ENCODE peak calls at places on chromosomes 16 and 17, in six cellular contexts. Y is HepG2, D is K562, S is endothelial cell of umbilical vein, K is A549, H is GM12878. L is an unnamed sample.

GRCh38 chr17:28113269-28113668 is 70.8 kb downstream of the NLK start:
- DNase-seq in Y (no peak), D (no peak), S (no peak), K (no peak), H (no peak), L (no peak)

GRCh38 chr16:82156761-82157654 is 13.0 kb downstream of the MPHOSPH6 start:
- DNase-seq in Y (no peak), D (no peak), S (no peak), K (no peak), H (no peak), L (no peak)

GRCh38 chr17:1894753-1895339 is 65.0 kb downstream of the RPA1 start:
- DNase-seq in Y (no peak), D (peak), S (no peak), K (no peak), H (no peak), L (no peak)

GRCh38 chr16:30406911-30407793 is at the start of gene ZNF771:
- DNase-seq in Y (peak), D (peak), S (peak), K (peak), H (no peak), L (peak)

GRCh38 chr16:2179107-2179501 is 17.3 kb downstream of the CASKIN1 start:
- DNase-seq in Y (no peak), D (no peak), S (no peak), K (no peak), H (no peak), L (no peak)

GRCh38 chr17:80622170-80622466 is 77.5 kb downstream of the RPTOR start:
- DNase-seq in Y (no peak), D (no peak), S (no peak), K (no peak), H (no peak), L (no peak)

GRCh38 chr16:9820481-9821246 is 361.6 kb downstream of the GRIN2A start:
- DNase-seq in Y (no peak), D (no peak), S (no peak), K (no peak), H (no peak), L (no peak)

GRCh38 chr17:81298991-81299733 is 4.1 kb upstream of the SLC38A10 start:
- DNase-seq in Y (no peak), D (no peak), S (no peak), K (no peak), H (no peak), L (no peak)

GRCh38 chr16:30063893-30064745 is 1.4 kb upstream of the ALDOA start:
- DNase-seq in Y (peak), D (peak), S (peak), K (peak), H (peak), L (peak)

GRCh38 chr16:89536886-89537548 is 23.5 kb upstream of the RPL13 start:
- DNase-seq in Y (no peak), D (no peak), S (no peak), K (no peak), H (no peak), L (no peak)

GRCh38 chr16:720507-720989 is 398 bp upstream of the ANTKMT start:
- DNase-seq in Y (no peak), D (peak), S (peak), K (peak), H (no peak), L (peak)

GRCh38 chr17:74430706-74431567 is 951 bp upstream of the GPRC5C start:
- DNase-seq in Y (peak), D (peak), S (no peak), K (peak), H (peak), L (peak)

GRCh38 chr16:12356622-12357365 is 380.3 kb downstream of the SNX29 start:
- DNase-seq in Y (no peak), D (peak), S (no peak), K (no peak), H (no peak), L (no peak)

GRCh38 chr17:73424571-73424970 is 112.8 kb upstream of the CDC42EP4 start:
- DNase-seq in Y (no peak), D (no peak), S (no peak), K (no peak), H (no peak), L (no peak)

GRCh38 chr17:30720013-30720471 is 104.5 kb downstream of the CRLF3 start:
- DNase-seq in Y (no peak), D (no peak), S (no peak), K (no peak), H (no peak), L (no peak)

GRCh38 chr17:73203135-73203787 is 10.4 kb downstream of the COG1 start:
- DNase-seq in Y (peak), D (no peak), S (peak), K (no peak), H (no peak), L (no peak)

GRCh38 chr17:46832945-46833839 is 14.7 kb upstream of the WNT3 start:
- DNase-seq in Y (peak), D (no peak), S (no peak), K (no peak), H (no peak), L (no peak)

GRCh38 chr17:57138956-57139576 is 54.0 kb downstream of the AKAP1 start:
- DNase-seq in Y (no peak), D (no peak), S (no peak), K (peak), H (no peak), L (no peak)

GRCh38 chr17:4785311-4786110 is 653 bp downstream of the VMO1 start:
- DNase-seq in Y (no peak), D (no peak), S (no peak), K (no peak), H (no peak), L (no peak)

GRCh38 chr16:87068751-87069150 is 248.4 kb downstream of the C16orf95 start:
- DNase-seq in Y (no peak), D (no peak), S (no peak), K (no peak), H (no peak), L (no peak)

GRCh38 chr16:81608515-81609209 is 164.1 kb downstream of the CMIP start:
- DNase-seq in Y (no peak), D (peak), S (no peak), K (no peak), H (no peak), L (peak)

GRCh38 chr17:79980246-79981043 is 55.2 kb downstream of the TBC1D16 start:
- DNase-seq in Y (no peak), D (no peak), S (no peak), K (no peak), H (no peak), L (no peak)

GRCh38 chr16:84484579-84485254 is 19.7 kb downstream of the MEAK7 start:
- DNase-seq in Y (peak), D (peak), S (peak), K (peak), H (no peak), L (peak)

GRCh38 chr16:57842606-57843005 is 40.3 kb upstream of the KIFC3 start:
- DNase-seq in Y (no peak), D (no peak), S (no peak), K (no peak), H (no peak), L (no peak)

GRCh38 chr16:20868890-20869289 is 31.3 kb downstream of the DCUN1D3 start:
- DNase-seq in Y (peak), D (no peak), S (peak), K (peak), H (no peak), L (no peak)

GRCh38 chr17:29836643-29837042 is 93.4 kb downstream of the SSH2 start:
- DNase-seq in Y (no peak), D (no peak), S (no peak), K (no peak), H (no peak), L (no peak)

GRCh38 chr16:75593308-75593707 is 27.1 kb downstream of the GABARAPL2 start:
- DNase-seq in Y (no peak), D (no peak), S (no peak), K (no peak), H (no peak), L (no peak)

GRCh38 chr16:2985457-2985856 is 5.2 kb upstream of the PKMYT1 start:
- DNase-seq in Y (no peak), D (no peak), S (no peak), K (no peak), H (no peak), L (no peak)

GRCh38 chr16:87216148-87216823 is 100.9 kb downstream of the C16orf95 start:
- DNase-seq in Y (no peak), D (no peak), S (no peak), K (no peak), H (no peak), L (no peak)

GRCh38 chr16:54630284-54630967 is 300.2 kb upstream of the IRX5 start:
- DNase-seq in Y (no peak), D (no peak), S (no peak), K (no peak), H (no peak), L (no peak)

GRCh38 chr16:54636221-54636793 is 294.4 kb upstream of the IRX5 start:
- DNase-seq in Y (no peak), D (no peak), S (no peak), K (no peak), H (no peak), L (no peak)

GRCh38 chr16:54632821-54633220 is 297.8 kb upstream of the IRX5 start:
- DNase-seq in Y (no peak), D (no peak), S (no peak), K (no peak), H (no peak), L (no peak)

GRCh38 chr16:54632322-54632721 is 298.3 kb upstream of the IRX5 start:
- DNase-seq in Y (no peak), D (no peak), S (no peak), K (no peak), H (no peak), L (no peak)

GRCh38 chr16:54633943-54634362 is 296.7 kb upstream of the IRX5 start:
- DNase-seq in Y (peak), D (peak), S (peak), K (peak), H (no peak), L (peak)
- TF ChIP-seq CTCF in Y (peak), D (peak), S (peak), K (peak), H (no peak), L (peak)

GRCh38 chr16:49590166-49590871 is 216.7 kb downstream of the C16orf78 start:
- DNase-seq in Y (no peak), D (no peak), S (no peak), K (no peak), H (no peak), L (no peak)
- TF ChIP-seq MYC in Y (no peak), D (no peak), S (no peak), K (no peak), H (no peak), L (no peak)

DNA sequence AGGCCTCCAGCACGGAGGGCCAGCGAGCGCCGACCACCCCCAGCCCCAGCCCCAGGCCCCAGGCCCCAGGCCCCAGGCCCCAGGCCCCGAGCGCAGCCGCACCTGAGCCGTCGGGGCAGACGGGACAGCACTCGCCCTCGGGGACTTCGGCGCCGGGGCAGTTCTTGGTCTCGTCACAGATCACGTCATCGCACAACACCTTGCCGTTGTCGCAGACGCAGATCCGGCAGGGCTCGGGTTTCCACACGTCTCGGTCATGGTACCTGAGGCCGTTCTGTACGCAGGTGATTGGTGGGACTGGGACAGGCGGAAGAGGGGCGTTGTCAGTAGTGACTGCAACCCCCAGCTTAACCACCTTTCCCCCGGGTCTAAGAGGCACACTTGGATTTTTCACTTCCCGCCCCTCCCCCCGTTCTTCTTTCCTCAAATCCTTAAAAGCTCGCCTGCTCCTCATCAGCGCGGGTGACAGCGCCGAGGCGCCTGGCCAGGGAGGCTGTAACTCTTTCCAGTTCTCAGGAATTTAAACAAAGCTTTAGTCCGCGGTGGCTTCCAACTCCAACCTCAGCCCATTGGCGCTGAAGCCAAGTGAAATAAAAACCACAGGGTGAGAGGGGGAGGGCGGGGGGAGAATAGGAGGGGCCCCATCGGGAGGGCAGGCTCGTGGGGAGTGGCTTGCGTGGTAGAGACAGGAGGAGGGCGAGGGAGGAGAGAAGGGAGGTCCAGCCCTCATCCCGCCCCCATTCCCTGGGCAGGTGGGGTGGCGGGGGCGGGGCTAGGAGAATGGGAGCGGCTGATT is 1.6 kb downstream of the COL1A1 start:
- DNase-seq in Y (peak), D (peak), S (peak), K (peak), H (no peak), L (peak)
- TF ChIP-seq POLR2A in Y (no peak), D (no peak), S (no peak), K (no peak), H (no peak), L (no peak)

DNA sequence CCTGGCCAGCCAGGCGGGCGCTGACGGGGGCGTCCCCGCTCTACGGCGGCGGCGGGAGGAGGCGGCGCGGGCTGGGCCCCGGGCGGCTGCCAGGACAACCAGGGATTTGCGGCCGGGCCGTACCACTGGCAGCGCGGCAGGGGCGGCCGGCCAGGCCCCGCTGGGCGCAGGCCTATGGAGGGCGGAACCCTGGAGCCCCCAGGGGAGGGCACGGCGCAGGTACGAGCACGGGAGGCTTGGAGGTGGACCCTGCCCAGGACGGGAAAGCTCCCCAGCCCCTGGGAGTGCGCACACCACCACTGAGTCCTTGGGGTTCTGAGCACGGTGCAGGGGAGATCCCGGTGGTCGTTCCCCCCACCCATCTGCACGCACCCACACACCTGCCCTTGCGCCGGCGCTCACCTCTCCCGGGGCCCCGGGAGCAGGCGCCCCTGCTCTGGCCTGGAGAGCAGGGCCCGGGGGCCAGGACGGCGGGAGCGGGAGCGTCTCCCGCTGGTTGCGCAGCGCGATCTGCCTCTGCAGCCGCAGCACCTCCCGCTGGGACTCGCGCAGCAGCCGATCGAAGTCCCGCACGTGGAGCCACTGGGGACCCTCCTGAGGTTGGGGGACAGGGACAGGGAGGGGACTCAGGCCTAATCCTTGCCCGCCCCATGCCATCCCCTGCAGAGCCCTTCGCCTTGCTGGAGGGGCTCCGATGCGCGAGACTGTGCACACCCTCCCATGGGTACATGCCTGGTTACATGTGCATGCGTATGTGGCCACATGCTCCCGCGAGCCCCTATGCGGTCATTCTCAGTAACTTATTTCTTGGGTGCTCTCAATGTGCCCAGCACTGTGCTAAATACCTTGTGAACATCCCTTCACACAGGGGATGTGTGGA is 3.9 kb downstream of the TSPOAP1 start:
- DNase-seq in Y (no peak), D (no peak), S (no peak), K (no peak), H (no peak), L (no peak)
- TF ChIP-seq CTCF in Y (no peak), D (no peak), S (no peak), K (no peak), H (no peak), L (no peak)